ENCODE peak calls at places on chromosome 4, in seven cellular contexts. X is left ventricle myocardium inferior; P is AG04449; J is mucosa of descending colon; D is COLO829; F is tibial nerve; A is CD8-positive, alpha-beta memory T cell. T is an unnamed sample.

GRCh38 chr4:88610771-88611170 is 18.5 kb downstream of the HERC3 start:
- DNase-seq in X (peak; percentile 63), P (no peak), J (no peak), D (no peak), F (no peak), A (no peak), T (no peak)

GRCh38 chr4:125306533-125306932 is 8.2 kb upstream of the FAT4 start:
- DNase-seq in X (no peak), P (no peak), J (no peak), D (no peak), F (no peak), A (no peak), T (no peak)

GRCh38 chr4:102780476-102781144 is 19.8 kb upstream of the MANBA start:
- DNase-seq in X (no peak), P (no peak), J (no peak), D (no peak), F (no peak), A (no peak), T (no peak)

GRCh38 chr4:86448891-86449290 is 89.0 kb upstream of the MAPK10 start:
- DNase-seq in X (no peak), P (no peak), J (no peak), D (no peak), F (no peak), A (no peak), T (no peak)

GRCh38 chr4:150078041-150078995 is at the start of gene DCLK2:
- DNase-seq in X (peak; percentile 88), P (peak; percentile 42), J (peak; percentile 79), D (peak; percentile 77), F (peak; percentile 24), A (no peak), T (no peak)

GRCh38 chr4:26083987-26084386 is 170.0 kb downstream of the SMIM20 start:
- DNase-seq in X (no peak), P (peak; percentile 63), J (no peak), D (no peak), F (no peak), A (no peak), T (no peak)

GRCh38 chr4:5247735-5248134 is 196.5 kb downstream of the STK32B start:
- DNase-seq in X (no peak), P (no peak), J (no peak), D (no peak), F (no peak), A (no peak), T (no peak)

GRCh38 chr4:47326067-47326466 is 137.4 kb downstream of the COMMD8 start:
- DNase-seq in X (no peak), P (no peak), J (no peak), D (no peak), F (no peak), A (no peak), T (no peak)

GRCh38 chr4:18109677-18110076 is 88.1 kb upstream of the LCORL start:
- DNase-seq in X (no peak), P (no peak), J (no peak), D (no peak), F (no peak), A (no peak), T (no peak)

GRCh38 chr4:82798168-82799005 is at the start of gene SCD5:
- DNase-seq in X (peak; percentile 70), P (peak; percentile 34), J (peak; percentile 67), D (peak; percentile 66), F (peak; percentile 59), A (peak; percentile 68), T (no peak)

GRCh38 chr4:13912436-13912835 is 284.9 kb upstream of the BOD1L1 start:
- DNase-seq in X (no peak), P (no peak), J (no peak), D (no peak), F (no peak), A (no peak), T (no peak)

GRCh38 chr4:40299126-40299525 is 36.0 kb upstream of the CHRNA9 start:
- DNase-seq in X (no peak), P (no peak), J (no peak), D (no peak), F (no peak), A (no peak), T (no peak)

GRCh38 chr4:36651253-36651652 is 369.8 kb downstream of the DTHD1 start:
- DNase-seq in X (no peak), P (no peak), J (no peak), D (no peak), F (no peak), A (no peak), T (no peak)

GRCh38 chr4:161256172-161256571 is 907.6 kb downstream of the FSTL5 start:
- DNase-seq in X (no peak), P (no peak), J (no peak), D (no peak), F (no peak), A (no peak), T (no peak)

GRCh38 chr4:86302242-86302641 is 57.6 kb downstream of the MAPK10 start:
- DNase-seq in X (no peak), P (no peak), J (no peak), D (no peak), F (no peak), A (no peak), T (no peak)

GRCh38 chr4:7414046-7414445 is 20.7 kb downstream of the PSAPL1 start:
- DNase-seq in X (peak; percentile 5), P (no peak), J (no peak), D (no peak), F (no peak), A (no peak), T (no peak)

GRCh38 chr4:86895692-86896488 is 3.7 kb upstream of the C4orf36 start:
- DNase-seq in X (no peak), P (peak; percentile 34), J (no peak), D (peak; percentile 58), F (peak; percentile 74), A (no peak), T (no peak)

T was measured in effector CD4-positive, alpha-beta T cell.